ENCODE peak calls at places on chromosomes 4 and X, in ten cellular contexts. W is activated naive CD4-positive, alpha-beta T cell treated with Interleukin-2 at 50 U/mL for 16 hours; K is ovary; E is stimulated activated CD8-positive, alpha-beta memory T cell treated with anti-CD3 and anti-CD28 coated beads, Interleukin-4, amount 100 ng/mL, for 4 hours; L is iris pigment epithelial cell; H is activated naive CD8-positive, alpha-beta T cell treated with anti-CD3 and anti-CD28 coated beads, Interleukin-2, amount 50 U/mL, for 24 hours; G is GM23248; D is HuH-7; J is stimulated activated CD4-positive, alpha-beta T cell treated with anti-CD3 and anti-CD28 coated beads, Interleukin-2, amount 100 ng/mL, for 48 hours; V is GM03348. O is an unnamed sample.

GRCh38 chr4:56505269-56506109 is at the start of gene ARL9:
- DNase-seq in W (peak), K (peak), E (peak), L (peak), H (peak), G (peak), D (no peak), J (peak), V (peak), O (peak)

GRCh38 chr4:25821267-25821666 is 41.5 kb downstream of the SEL1L3 start:
- DNase-seq in W (no peak), K (no peak), E (no peak), L (no peak), H (no peak), G (no peak), D (no peak), J (no peak), V (no peak), O (no peak)

GRCh38 chrX:9717376-9717775 is 48.3 kb downstream of the GPR143 start:
- DNase-seq in W (no peak), K (no peak), E (no peak), L (no peak), H (no peak), G (no peak), D (no peak), J (no peak), V (no peak), O (no peak)

GRCh38 chr4:138475116-138475515 is 233.0 kb upstream of the SLC7A11 start:
- DNase-seq in W (no peak), K (no peak), E (no peak), L (no peak), H (no peak), G (no peak), D (no peak), J (no peak), V (no peak), O (no peak)

GRCh38 chrX:40987413-40987812 is 97.8 kb upstream of the USP9X start:
- DNase-seq in W (no peak), K (no peak), E (no peak), L (no peak), H (no peak), G (no peak), D (no peak), J (no peak), V (no peak), O (no peak)

GRCh38 chr4:24589448-24589847 is 5.1 kb upstream of the DHX15 start:
- DNase-seq in W (no peak), K (no peak), E (no peak), L (no peak), H (no peak), G (no peak), D (no peak), J (no peak), V (no peak), O (no peak)

GRCh38 chr4:186845137-186845842 is 121.6 kb upstream of the FAT1 start:
- DNase-seq in W (no peak), K (peak), E (no peak), L (peak), H (no peak), G (peak), D (no peak), J (no peak), V (peak), O (peak)

GRCh38 chr4:78990938-78991810 is 51.9 kb upstream of the PAQR3 start:
- DNase-seq in W (no peak), K (no peak), E (no peak), L (no peak), H (no peak), G (no peak), D (no peak), J (no peak), V (no peak), O (no peak)

GRCh38 chr4:54802336-54802735 is 144.6 kb downstream of the KIT start:
- DNase-seq in W (no peak), K (no peak), E (no peak), L (no peak), H (no peak), G (peak), D (no peak), J (no peak), V (peak), O (no peak)

GRCh38 chrX:84182521-84182920 is 5.5 kb downstream of the RPS6KA6 start:
- DNase-seq in W (no peak), K (no peak), E (no peak), L (no peak), H (no peak), G (no peak), D (no peak), J (no peak), V (no peak), O (no peak)

GRCh38 chrX:56343664-56344063 is 111.5 kb downstream of the KLF8 start:
- DNase-seq in W (no peak), K (no peak), E (no peak), L (no peak), H (no peak), G (no peak), D (no peak), J (no peak), V (no peak), O (no peak)

GRCh38 chr4:4852591-4853362 is 6.7 kb upstream of the MSX1 start:
- DNase-seq in W (peak), K (no peak), E (peak), L (peak), H (no peak), G (peak), D (no peak), J (no peak), V (peak), O (peak)

GRCh38 chr4:73589261-73589847 is 30.9 kb downstream of the RASSF6 start:
- DNase-seq in W (no peak), K (no peak), E (no peak), L (peak), H (no peak), G (peak), D (no peak), J (no peak), V (peak), O (peak)

GRCh38 chr4:132063829-132064228 is 1085.3 kb upstream of the PCDH10 start:
- DNase-seq in W (no peak), K (no peak), E (no peak), L (peak), H (no peak), G (no peak), D (no peak), J (no peak), V (no peak), O (no peak)

GRCh38 chrX:25754399-25754798 is 383.7 kb upstream of the MAGEB18 start:
- DNase-seq in W (no peak), K (no peak), E (no peak), L (no peak), H (no peak), G (no peak), D (no peak), J (no peak), V (no peak), O (no peak)

GRCh38 chr4:3311095-3311372 is 18.2 kb downstream of the RGS12 start:
- DNase-seq in W (no peak), K (no peak), E (no peak), L (no peak), H (no peak), G (no peak), D (no peak), J (no peak), V (no peak), O (no peak)

GRCh38 chr4:173076903-173077629 is 91.5 kb upstream of the GALNT7 start:
- DNase-seq in W (no peak), K (no peak), E (no peak), L (peak), H (no peak), G (peak), D (no peak), J (no peak), V (no peak), O (peak)

GRCh38 chr4:158042591-158043030 is 130.2 kb downstream of the GASK1B start:
- DNase-seq in W (no peak), K (no peak), E (no peak), L (peak), H (no peak), G (peak), D (no peak), J (no peak), V (peak), O (no peak)

GRCh38 chr4:54539500-54540029 is 118.2 kb upstream of the KIT start:
- DNase-seq in W (no peak), K (peak), E (no peak), L (peak), H (peak), G (peak), D (peak), J (no peak), V (peak), O (peak)

GRCh38 chr4:112515278-112516075 is 503 bp downstream of the NEUROG2 start:
- DNase-seq in W (peak), K (no peak), E (no peak), L (peak), H (peak), G (peak), D (peak), J (no peak), V (peak), O (peak)

GRCh38 chr4:64022560-64022959 is 386.7 kb downstream of the TECRL start:
- DNase-seq in W (no peak), K (no peak), E (no peak), L (no peak), H (no peak), G (no peak), D (no peak), J (no peak), V (no peak), O (no peak)

GRCh38 chr4:10622728-10623127 is 61.8 kb downstream of the CLNK start:
- DNase-seq in W (no peak), K (no peak), E (no peak), L (peak), H (no peak), G (no peak), D (no peak), J (no peak), V (no peak), O (peak)

GRCh38 chrX:27600686-27601085 is 10.5 kb downstream of the DCAF8L2 start:
- DNase-seq in W (no peak), K (no peak), E (no peak), L (peak), H (no peak), G (no peak), D (no peak), J (no peak), V (no peak), O (peak)

GRCh38 chrX:17669458-17669857 is 67.8 kb upstream of the SCML1 start:
- DNase-seq in W (no peak), K (no peak), E (no peak), L (no peak), H (no peak), G (no peak), D (no peak), J (no peak), V (no peak), O (no peak)

GRCh38 chr4:89949782-89950387 is 55.2 kb downstream of the MMRN1 start:
- DNase-seq in W (no peak), K (no peak), E (no peak), L (no peak), H (no peak), G (peak), D (no peak), J (no peak), V (peak), O (peak)

GRCh38 chr4:91170756-91171155 is 1043.6 kb downstream of the CCSER1 start:
- DNase-seq in W (no peak), K (no peak), E (no peak), L (no peak), H (no peak), G (no peak), D (no peak), J (no peak), V (no peak), O (no peak)

GRCh38 chr4:82842593-82842992 is 44.0 kb upstream of the SCD5 start:
- DNase-seq in W (no peak), K (no peak), E (no peak), L (peak), H (no peak), G (peak), D (no peak), J (no peak), V (peak), O (no peak)

GRCh38 chr4:65126200-65126599 is 544.1 kb downstream of the EPHA5 start:
- DNase-seq in W (no peak), K (no peak), E (no peak), L (no peak), H (no peak), G (no peak), D (no peak), J (no peak), V (no peak), O (no peak)

GRCh38 chrX:149275836-149276235 is 229.3 kb downstream of the IDS start:
- DNase-seq in W (no peak), K (no peak), E (no peak), L (no peak), H (no peak), G (no peak), D (no peak), J (no peak), V (no peak), O (peak)

GRCh38 chrX:96837808-96838207 is 45.9 kb upstream of the RPA4 start:
- DNase-seq in W (no peak), K (no peak), E (no peak), L (peak), H (no peak), G (peak), D (no peak), J (no peak), V (peak), O (peak)

GRCh38 chr4:176791591-176792347 is 953 bp downstream of the VEGFC start:
- DNase-seq in W (no peak), K (peak), E (no peak), L (peak), H (no peak), G (peak), D (peak), J (no peak), V (peak), O (peak)

O was measured in epithelial cell of esophagus.